ENCODE peak calls at places on chromosome 21, in nine cellular contexts. Y is uterus, E is breast epithelium, C is body of pancreas, V is hepatocyte, Q is A549, O is sigmoid colon, N is A673, R is fibroblast of the aortic adventitia. U is an unnamed sample.

GRCh38 chr21:24290151-24290833 is 1317.0 kb downstream of the MRPL39 start:
- DNase-seq in R (no peak), E (no peak), O (no peak), V (no peak), Q (no peak), C (no peak), Y (no peak), N (no peak), U (no peak)

GRCh38 chr21:44304846-44305245 is 5.0 kb downstream of the PFKL start:
- DNase-seq in E (no peak), O (no peak), V (peak), Y (peak), N (peak), R (peak), C (peak), Q (peak), U (peak)

GRCh38 chr21:44708213-44708865 is 3.0 kb downstream of the TSPEAR start:
- DNase-seq in Q (no peak), Y (peak), N (no peak), R (no peak), V (no peak), O (no peak), C (no peak), E (no peak), U (no peak)

GRCh38 chr21:15539376-15539775 is 190.4 kb upstream of the USP25 start:
- DNase-seq in V (no peak), E (no peak), O (no peak), Q (no peak), R (no peak), Y (no peak), N (no peak), C (no peak), U (peak)

GRCh38 chr21:28018741-28019669 is 973.7 kb downstream of the LTN1 start:
- DNase-seq in E (no peak), Y (no peak), R (no peak), Q (no peak), C (peak), O (no peak), V (peak), N (no peak), U (peak)

GRCh38 chr21:44793269-44794030 is 8.2 kb downstream of the UBE2G2 start:
- DNase-seq in E (peak), Q (peak), R (peak), C (peak), V (peak), N (peak), Y (peak), O (no peak), U (peak)

GRCh38 chr21:14602418-14602987 is 56.4 kb upstream of the SAMSN1 start:
- DNase-seq in C (no peak), Y (no peak), E (no peak), R (no peak), O (no peak), N (no peak), V (peak), Q (no peak), U (peak)

GRCh38 chr21:37257967-37258877 is 8.9 kb downstream of the VPS26C start:
- DNase-seq in C (peak), R (peak), Q (peak), N (peak), E (peak), V (peak), Y (peak), O (peak), U (peak)

GRCh38 chr21:44506279-44507255 is 33.4 kb downstream of the KRTAP10-1 start:
- DNase-seq in C (no peak), N (no peak), Q (no peak), E (no peak), Y (no peak), R (no peak), O (no peak), V (no peak), U (no peak)

GRCh38 chr21:44763451-44764318 is 37.9 kb downstream of the UBE2G2 start:
- DNase-seq in N (no peak), V (no peak), E (no peak), R (no peak), Y (no peak), O (no peak), C (no peak), Q (no peak), U (no peak)

GRCh38 chr21:37452222-37452621 is 85.6 kb downstream of the DYRK1A start:
- DNase-seq in Y (no peak), O (no peak), R (peak), Q (no peak), C (no peak), N (peak), E (no peak), V (peak), U (peak)

GRCh38 chr21:32921632-32922230 is 104.0 kb upstream of the OLIG2 start:
- DNase-seq in C (no peak), Q (no peak), V (no peak), E (no peak), Y (no peak), N (peak), R (peak), O (no peak), U (peak)
- TF ChIP-seq CTCF in C (no peak), Q (no peak), V (no peak), E (no peak), Y (no peak), N (peak), R (peak), O (no peak), U (peak)

GRCh38 chr21:31665397-31665796 is 5.9 kb downstream of the SOD1 start:
- DNase-seq in O (no peak), N (peak), C (peak), E (no peak), Y (no peak), V (no peak), R (peak), Q (no peak), U (peak)
- H3K4me3 ChIP-seq in O (no peak), N (no peak), C (no peak), E (no peak), Y (no peak), V (no peak), R (no peak), Q (no peak), U (no peak)

DNA sequence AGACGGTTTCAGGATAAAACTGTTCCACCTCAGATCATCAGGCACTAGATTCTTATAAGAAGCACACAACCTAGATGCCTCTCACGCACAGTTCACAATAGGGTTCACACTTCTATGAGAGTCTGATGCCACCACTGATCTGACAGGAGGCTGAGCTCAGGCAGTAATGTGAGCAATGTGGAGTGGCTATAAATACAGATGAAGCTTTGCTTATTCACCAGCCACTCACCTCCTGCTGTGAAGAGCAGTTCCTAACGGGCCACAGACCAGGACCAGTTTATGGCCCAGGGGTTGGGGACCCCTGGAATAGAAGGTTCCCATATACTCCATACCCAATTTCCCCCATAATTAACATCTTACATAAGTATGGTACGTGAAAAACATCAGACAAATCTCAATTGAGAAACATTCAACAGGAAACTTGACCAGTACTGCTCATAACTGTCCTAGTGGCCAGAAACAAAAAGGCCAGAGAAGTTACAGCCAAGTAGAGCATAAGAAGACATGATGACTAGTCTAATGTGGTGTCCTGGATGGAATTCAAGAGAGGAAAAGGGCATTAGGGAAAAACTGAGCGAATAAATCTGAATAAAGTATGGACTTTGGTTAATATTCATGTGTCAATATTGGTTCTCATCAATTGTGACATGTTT is 24.7 kb upstream of the IGSF5 start:
- DNase-seq in R (no peak), C (no peak), E (no peak), Y (no peak), Q (no peak), O (no peak), N (no peak), V (no peak), U (peak)
- TF ChIP-seq CTCF in R (no peak), C (no peak), E (no peak), Y (no peak), Q (no peak), O (no peak), N (no peak), V (no peak), U (no peak)

GRCh38 chr21:29436650-29437049 is 137.9 kb downstream of the BACH1 start:
- DNase-seq in O (no peak), V (no peak), N (no peak), Y (no peak), R (no peak), C (no peak), E (no peak), Q (no peak), U (no peak)

GRCh38 chr21:29433366-29434059 is 134.8 kb downstream of the BACH1 start:
- DNase-seq in Y (no peak), C (no peak), Q (no peak), V (peak), N (no peak), R (peak), O (no peak), E (no peak), U (peak)

GRCh38 chr21:29436143-29436542 is 137.4 kb downstream of the BACH1 start:
- DNase-seq in O (no peak), R (peak), V (no peak), Y (no peak), C (no peak), E (no peak), Q (no peak), N (peak), U (no peak)

GRCh38 chr21:29431680-29432079 is 133.0 kb downstream of the BACH1 start:
- DNase-seq in Q (no peak), N (no peak), Y (no peak), O (no peak), C (no peak), E (no peak), R (no peak), V (no peak), U (no peak)

GRCh38 chr21:29434081-29434480 is 135.4 kb downstream of the BACH1 start:
- DNase-seq in Y (no peak), R (no peak), E (no peak), C (no peak), O (no peak), Q (no peak), V (no peak), N (no peak), U (peak)
- H3K4me3 ChIP-seq in Y (no peak), R (no peak), E (no peak), C (no peak), O (no peak), Q (no peak), V (no peak), N (no peak), U (no peak)

GRCh38 chr21:16992448-16992847 is 520.4 kb upstream of the CXADR start:
- DNase-seq in C (no peak), R (no peak), Y (no peak), N (no peak), V (no peak), E (no peak), O (no peak), Q (no peak), U (no peak)
- TF ChIP-seq CTCF in C (no peak), R (no peak), Y (no peak), N (no peak), V (no peak), E (no peak), O (no peak), Q (no peak), U (no peak)

GRCh38 chr21:38679531-38679930 is 126.2 kb upstream of the ETS2 start:
- DNase-seq in N (no peak), R (peak), V (no peak), O (no peak), C (no peak), Y (no peak), E (no peak), Q (no peak), U (peak)
- H3K4me3 ChIP-seq in N (no peak), R (no peak), V (no peak), O (no peak), C (no peak), Y (no peak), E (no peak), Q (no peak), U (no peak)

GRCh38 chr21:41290106-41290799 is 26.3 kb upstream of the FAM3B start:
- DNase-seq in N (no peak), V (no peak), E (no peak), Q (no peak), C (no peak), O (no peak), Y (no peak), R (no peak), U (no peak)

GRCh38 chr21:41294548-41295231 is 21.9 kb upstream of the FAM3B start:
- DNase-seq in R (no peak), O (no peak), N (no peak), Y (no peak), Q (no peak), E (no peak), V (no peak), C (no peak), U (no peak)

DNA sequence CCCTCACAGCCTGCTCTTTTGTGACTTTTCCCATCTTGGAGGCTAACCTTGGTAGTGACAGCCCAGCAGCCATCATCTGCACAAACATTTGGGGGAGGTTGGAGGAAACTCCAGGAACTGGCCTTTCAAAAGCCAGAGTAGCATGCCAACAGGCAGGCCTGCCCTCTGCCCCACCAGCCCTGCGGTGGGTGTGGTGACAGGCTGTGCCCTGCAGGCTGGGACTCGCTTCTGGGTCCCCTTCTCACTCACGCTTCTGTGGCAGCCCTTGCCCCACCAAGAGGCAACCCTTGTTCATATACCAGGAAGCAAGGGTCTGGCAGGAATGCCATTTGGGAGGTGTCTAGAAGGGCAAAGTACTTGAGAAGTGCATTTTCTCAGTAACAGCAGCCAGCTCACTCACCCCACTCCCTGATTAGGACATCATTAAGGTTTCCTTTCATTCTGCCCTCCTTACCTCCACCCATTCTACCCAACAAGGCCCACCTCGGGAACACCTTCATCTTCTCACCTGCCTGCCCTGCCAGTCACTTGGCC is 20.8 kb upstream of the FAM3B start:
- DNase-seq in Q (no peak), Y (no peak), C (no peak), E (no peak), N (no peak), O (no peak), R (no peak), V (no peak), U (no peak)
- TF ChIP-seq CTCF in Q (no peak), Y (no peak), C (no peak), E (no peak), N (no peak), O (no peak), R (no peak), V (no peak), U (no peak)

DNA sequence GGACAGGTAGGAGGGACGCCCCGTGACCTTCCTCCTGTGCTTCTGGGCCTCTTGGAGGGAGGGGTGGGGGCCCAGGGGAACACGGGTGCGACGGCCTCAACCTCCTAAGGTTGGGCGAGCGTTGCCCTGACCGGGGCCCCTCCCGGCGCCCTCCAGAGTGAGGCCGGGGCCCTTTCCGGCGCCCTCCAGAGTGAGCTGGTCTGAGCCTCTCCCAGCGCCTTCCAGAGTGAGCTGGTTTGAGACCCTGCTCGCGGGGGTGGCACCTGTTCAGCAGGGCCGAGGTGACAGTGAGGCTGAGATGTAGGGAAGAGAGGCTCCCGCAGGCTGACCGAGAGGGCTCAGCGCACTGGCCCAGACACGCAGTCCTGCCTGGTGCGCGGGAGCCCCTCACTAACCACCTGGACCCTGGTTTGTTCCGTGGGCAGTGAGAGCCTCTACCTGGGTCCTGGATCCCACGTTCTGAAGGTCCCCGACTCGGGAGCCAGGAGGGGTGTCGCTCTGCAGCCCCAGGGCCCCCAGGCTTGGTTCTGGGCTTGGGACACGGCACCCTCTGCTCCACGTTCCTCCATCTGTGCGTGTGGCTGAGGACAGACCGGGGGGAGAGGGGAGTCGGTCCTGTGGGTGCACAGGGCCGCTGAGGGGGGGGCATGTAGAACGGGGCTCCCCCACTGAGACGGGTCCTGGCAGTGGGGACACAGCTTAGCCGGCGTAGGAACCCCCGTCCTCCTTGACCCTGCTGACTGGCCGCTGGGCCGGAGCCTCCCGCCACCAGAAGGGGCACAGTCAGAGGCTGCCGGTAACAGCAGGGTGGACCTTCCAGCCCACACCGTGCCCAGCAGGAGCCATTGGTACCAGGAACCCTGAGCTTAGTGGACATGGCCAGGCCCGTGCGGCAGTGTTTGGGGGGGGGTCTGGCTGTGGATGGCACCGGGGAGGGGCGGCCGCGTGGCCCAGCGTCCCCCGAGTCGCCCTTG is 1.5 kb downstream of the COL6A1 start:
- DNase-seq in C (no peak), R (no peak), V (no peak), O (peak), E (no peak), Y (peak), N (no peak), Q (no peak), U (no peak)
- H3K4me3 ChIP-seq in C (no peak), R (peak), V (peak), O (peak), E (peak), Y (peak), N (peak), Q (no peak), U (peak)

GRCh38 chr21:42696516-42697040 is 43.2 kb downstream of the PDE9A start:
- DNase-seq in V (no peak), C (no peak), N (no peak), Q (no peak), R (no peak), E (no peak), Y (no peak), O (peak), U (no peak)
- TF ChIP-seq CTCF in V (no peak), C (no peak), N (no peak), Q (no peak), R (no peak), E (no peak), Y (no peak), O (no peak), U (no peak)

DNA sequence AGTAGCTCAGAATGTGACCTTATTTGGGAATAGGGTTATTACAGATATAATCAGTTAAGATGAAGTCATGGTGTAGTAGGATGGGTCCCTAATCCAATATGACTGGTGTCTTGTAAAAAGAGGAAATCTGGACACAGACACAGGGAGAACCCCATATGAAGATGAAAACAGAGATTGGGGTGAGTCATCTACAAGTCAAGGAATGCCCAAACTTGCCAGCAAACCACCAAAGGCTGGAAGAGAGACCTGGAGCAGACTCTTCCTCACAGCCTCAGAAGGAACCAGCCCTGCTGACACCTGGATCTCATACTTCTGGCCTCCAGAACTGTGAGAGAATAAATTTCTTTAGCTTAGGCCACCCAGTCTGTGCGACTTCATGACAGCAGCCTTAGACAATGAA is 29.9 kb downstream of the KRTAP19-8 start:
- DNase-seq in E (no peak), N (no peak), R (no peak), V (no peak), Y (no peak), Q (no peak), O (no peak), C (no peak), U (no peak)
- H3K4me3 ChIP-seq in E (no peak), N (no peak), R (no peak), V (no peak), Y (no peak), Q (no peak), O (no peak), C (no peak), U (no peak)

U was measured in choroid plexus epithelial cell.